ENCODE peak calls at places on chromosome 16, in six cellular contexts. G is psoas muscle, F is PC-9, B is cardiac muscle cell, K is WERI-Rb-1, M is OCI-LY7. X is an unnamed sample.

GRCh38 chr16:65919116-65919515 is 447.4 kb upstream of the CDH5 start:
- DNase-seq in G (no peak), F (no peak), B (no peak), K (no peak), M (no peak), X (no peak)

GRCh38 chr16:856811-857210 is 56.3 kb upstream of the GNG13 start:
- DNase-seq in G (no peak), F (no peak), B (no peak), K (no peak), M (no peak), X (no peak)

GRCh38 chr16:48393843-48394703 is 8.9 kb upstream of the SIAH1 start:
- DNase-seq in G (peak), F (no peak), B (peak), K (peak), M (no peak), X (no peak)

GRCh38 chr16:4214215-4214621 is 27.7 kb downstream of the SRL start:
- DNase-seq in G (peak), F (peak), B (peak), K (no peak), M (no peak), X (no peak)

GRCh38 chr16:80803341-80804060 is 897 bp downstream of the CDYL2 start:
- DNase-seq in G (peak), F (no peak), B (peak), K (no peak), M (peak), X (peak)

GRCh38 chr16:59459811-59460210 is 725.7 kb upstream of the GOT2 start:
- DNase-seq in G (no peak), F (no peak), B (no peak), K (no peak), M (no peak), X (no peak)

GRCh38 chr16:19236561-19236960 is 49.0 kb upstream of the CLEC19A start:
- DNase-seq in G (no peak), F (peak), B (no peak), K (no peak), M (no peak), X (no peak)

GRCh38 chr16:87700406-87701065 is 65.2 kb downstream of the KLHDC4 start:
- DNase-seq in G (no peak), F (no peak), B (no peak), K (no peak), M (no peak), X (no peak)

GRCh38 chr16:55495616-55496289 is 13.1 kb upstream of the LPCAT2 start:
- DNase-seq in G (no peak), F (no peak), B (peak), K (no peak), M (no peak), X (peak)

GRCh38 chr16:72013389-72013788 is 4.8 kb downstream of the DHODH start:
- DNase-seq in G (peak), F (peak), B (peak), K (no peak), M (no peak), X (no peak)

GRCh38 chr16:57091200-57091989 is 988 bp upstream of the CPNE2 start:
- DNase-seq in G (peak), F (peak), B (peak), K (peak), M (no peak), X (peak)

GRCh38 chr16:4410335-4411075 is 5.9 kb downstream of the CORO7 start:
- DNase-seq in G (no peak), F (no peak), B (peak), K (no peak), M (no peak), X (peak)

GRCh38 chr16:72791786-72792185 is 256.1 kb downstream of the ZFHX3 start:
- DNase-seq in G (no peak), F (no peak), B (no peak), K (no peak), M (no peak), X (no peak)

GRCh38 chr16:50497592-50497991 is 50.6 kb upstream of the NKD1 start:
- DNase-seq in G (no peak), F (no peak), B (peak), K (no peak), M (no peak), X (no peak)

GRCh38 chr16:23286131-23286532 is 16.0 kb upstream of the SCNN1B start:
- DNase-seq in G (no peak), F (no peak), B (no peak), K (no peak), M (no peak), X (no peak)

GRCh38 chr16:593406-593805 is 3.5 kb downstream of the RAB40C start:
- DNase-seq in G (no peak), F (peak), B (no peak), K (no peak), M (no peak), X (no peak)

GRCh38 chr16:11205754-11206459 is 50.1 kb downstream of the SOCS1 start:
- DNase-seq in G (no peak), F (no peak), B (peak), K (peak), M (no peak), X (peak)

GRCh38 chr16:73068546-73069401 is 20.8 kb upstream of the ZFHX3 start:
- DNase-seq in G (peak), F (peak), B (peak), K (no peak), M (no peak), X (no peak)

DNA sequence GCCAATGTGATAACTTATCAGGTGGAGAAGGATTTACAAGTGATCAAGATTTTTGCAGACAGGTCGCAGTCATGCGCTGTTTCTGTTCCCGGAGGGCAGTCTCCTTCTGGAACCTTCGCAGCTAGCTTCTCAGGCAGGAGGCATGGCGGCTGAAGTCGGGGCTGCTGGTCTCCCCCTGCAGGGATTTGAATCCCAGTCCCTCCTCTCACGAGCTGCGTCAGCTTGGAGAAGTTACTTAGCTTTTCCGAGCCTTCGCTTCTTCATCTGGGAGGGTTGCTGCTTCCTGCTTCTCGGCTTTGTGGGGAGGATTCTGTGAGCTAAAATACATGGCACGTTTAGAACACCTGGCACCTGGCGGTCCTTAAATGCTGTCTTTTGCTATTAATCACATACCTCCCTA is 287.8 kb upstream of the FOXF1 start:
- DNase-seq in G (no peak), F (no peak), B (peak), K (peak), M (no peak), X (no peak)
- H3K4me3 ChIP-seq in G (no peak), F (no peak), B (no peak), K (no peak), M (no peak), X (no peak)

DNA sequence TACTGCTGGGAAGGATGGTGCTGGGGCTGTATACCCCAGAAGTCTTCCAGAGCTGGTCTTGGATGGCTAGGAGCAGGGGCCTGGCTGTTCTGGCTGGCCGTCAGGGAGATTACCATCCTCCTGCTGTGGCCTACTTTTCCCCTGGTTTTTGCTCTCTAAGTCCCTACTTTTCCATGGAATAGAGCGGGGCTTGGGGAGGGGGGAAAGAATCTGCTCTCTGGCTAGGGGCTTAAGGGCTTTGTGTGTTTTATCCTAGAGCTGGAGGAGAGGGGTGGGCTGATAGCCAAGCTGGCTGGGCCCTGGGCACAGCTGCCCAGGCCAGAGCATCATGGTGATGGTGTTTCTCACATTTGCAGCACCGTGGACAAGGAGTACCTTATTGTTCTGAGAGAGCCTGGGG is 3.6 kb downstream of the NRN1L start:
- DNase-seq in G (no peak), F (no peak), B (no peak), K (peak), M (no peak), X (no peak)
- H3K4me3 ChIP-seq in G (no peak), F (no peak), B (no peak), K (no peak), M (no peak), X (no peak)

DNA sequence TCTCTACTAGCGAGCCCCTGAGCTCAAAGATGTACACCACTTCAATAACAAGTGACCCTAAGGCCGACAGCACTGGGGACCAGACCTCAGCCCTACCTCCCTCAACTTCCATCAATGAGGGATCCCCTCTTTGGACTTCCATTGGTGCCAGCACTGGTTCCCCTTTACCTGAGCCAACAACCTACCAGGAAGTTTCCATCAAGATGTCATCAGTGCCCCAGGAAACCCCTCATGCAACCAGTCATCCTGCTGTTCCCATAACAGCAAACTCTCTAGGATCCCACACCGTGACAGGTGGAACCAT is 734 bp downstream of the SPN start:
- DNase-seq in G (no peak), F (no peak), B (no peak), K (no peak), M (no peak), X (no peak)
- H3K4me3 ChIP-seq in G (no peak), F (no peak), B (no peak), K (peak), M (peak), X (no peak)

GRCh38 chr16:68526143-68526781 is 12.8 kb upstream of the ZFP90 start:
- DNase-seq in G (no peak), F (no peak), B (no peak), K (no peak), M (peak), X (no peak)

GRCh38 chr16:68524069-68524820 is 14.8 kb upstream of the ZFP90 start:
- DNase-seq in G (no peak), F (no peak), B (no peak), K (no peak), M (no peak), X (no peak)

GRCh38 chr16:68517606-68518161 is 21.4 kb upstream of the ZFP90 start:
- DNase-seq in G (no peak), F (no peak), B (no peak), K (peak), M (no peak), X (no peak)

GRCh38 chr16:68519225-68519745 is 19.8 kb upstream of the ZFP90 start:
- DNase-seq in G (no peak), F (no peak), B (no peak), K (no peak), M (no peak), X (no peak)

GRCh38 chr16:68520649-68521086 is 18.4 kb upstream of the ZFP90 start:
- DNase-seq in G (peak), F (peak), B (peak), K (peak), M (peak), X (peak)
- H3K4me3 ChIP-seq in G (peak), F (peak), B (no peak), K (peak), M (peak), X (no peak)